ENCODE peak calls at places on chromosome 1, in eight cellular contexts. W is CD8-positive, alpha-beta memory T cell; Y is tibial nerve; V is CD4-positive, CD25-positive, alpha-beta regulatory T cell; J is adrenal gland; G is testis; E is transverse colon; N is A673. R is an unnamed sample. For H3K4me1, the result is how much of the 10 kb centered on the place peaks cover.

GRCh38 chr1:227896710-227897655 is 50.7 kb downstream of the WNT9A start:
- DNase-seq in W (no peak), Y (no peak), V (no peak), J (peak), G (peak), E (peak), N (no peak), R (no peak)

GRCh38 chr1:190752131-190752530 is 274.5 kb upstream of the BRINP3 start:
- DNase-seq in W (no peak), Y (no peak), V (no peak), J (no peak), G (no peak), E (no peak), N (no peak), R (no peak)

GRCh38 chr1:205665216-205665757 is 15.0 kb downstream of the SLC45A3 start:
- DNase-seq in W (no peak), Y (no peak), V (no peak), J (no peak), G (no peak), E (no peak), N (no peak), R (no peak)

GRCh38 chr1:117747605-117748004 is 141.8 kb downstream of the TENT5C start:
- DNase-seq in W (no peak), Y (no peak), V (no peak), J (no peak), G (no peak), E (no peak), N (no peak), R (no peak)

GRCh38 chr1:60279798-60280197 is 206.2 kb upstream of the C1orf87 start:
- DNase-seq in W (no peak), Y (no peak), V (no peak), J (no peak), G (no peak), E (no peak), N (no peak), R (no peak)

GRCh38 chr1:117838911-117839310 is 90.5 kb downstream of the GDAP2 start:
- DNase-seq in W (no peak), Y (no peak), V (no peak), J (no peak), G (no peak), E (no peak), N (no peak), R (peak)

GRCh38 chr1:78493456-78493855 is 2.7 kb downstream of the PTGFR start:
- DNase-seq in W (no peak), Y (no peak), V (no peak), J (no peak), G (no peak), E (no peak), N (no peak), R (no peak)

GRCh38 chr1:8035289-8035688 is 9.2 kb upstream of the ERRFI1 start:
- DNase-seq in W (no peak), Y (no peak), V (no peak), J (no peak), G (no peak), E (no peak), N (no peak), R (no peak)

GRCh38 chr1:17080881-17081280 is 27.0 kb upstream of the SDHB start:
- DNase-seq in W (no peak), Y (no peak), V (no peak), J (no peak), G (no peak), E (no peak), N (no peak), R (no peak)

GRCh38 chr1:68426594-68426993 is 23.2 kb downstream of the RPE65 start:
- DNase-seq in W (no peak), Y (no peak), V (no peak), J (no peak), G (no peak), E (no peak), N (no peak), R (no peak)

GRCh38 chr1:209545423-209545822 is 38.1 kb upstream of the CAMK1G start:
- DNase-seq in W (no peak), Y (no peak), V (no peak), J (no peak), G (no peak), E (no peak), N (no peak), R (no peak)

GRCh38 chr1:173768827-173769226 is 54.0 kb downstream of the KLHL20 start:
- DNase-seq in W (no peak), Y (no peak), V (no peak), J (no peak), G (no peak), E (no peak), N (no peak), R (no peak)

GRCh38 chr1:196309386-196309785 is 298.9 kb downstream of the KCNT2 start:
- DNase-seq in W (no peak), Y (no peak), V (no peak), J (no peak), G (no peak), E (no peak), N (peak), R (peak)

GRCh38 chr1:9439074-9439761 is 100.0 kb upstream of the SLC25A33 start:
- DNase-seq in W (no peak), Y (peak), V (no peak), J (no peak), G (no peak), E (peak), N (no peak), R (peak)

GRCh38 chr1:9440261-9440660 is 99.0 kb upstream of the SLC25A33 start:
- DNase-seq in W (no peak), Y (no peak), V (no peak), J (no peak), G (no peak), E (no peak), N (no peak), R (no peak)

GRCh38 chr1:9437931-9438330 is 101.3 kb upstream of the SLC25A33 start:
- DNase-seq in W (no peak), Y (peak), V (no peak), J (no peak), G (no peak), E (peak), N (no peak), R (no peak)

GRCh38 chr1:9440763-9441194 is 98.5 kb upstream of the SLC25A33 start:
- DNase-seq in W (no peak), Y (no peak), V (no peak), J (no peak), G (no peak), E (no peak), N (no peak), R (no peak)

DNA sequence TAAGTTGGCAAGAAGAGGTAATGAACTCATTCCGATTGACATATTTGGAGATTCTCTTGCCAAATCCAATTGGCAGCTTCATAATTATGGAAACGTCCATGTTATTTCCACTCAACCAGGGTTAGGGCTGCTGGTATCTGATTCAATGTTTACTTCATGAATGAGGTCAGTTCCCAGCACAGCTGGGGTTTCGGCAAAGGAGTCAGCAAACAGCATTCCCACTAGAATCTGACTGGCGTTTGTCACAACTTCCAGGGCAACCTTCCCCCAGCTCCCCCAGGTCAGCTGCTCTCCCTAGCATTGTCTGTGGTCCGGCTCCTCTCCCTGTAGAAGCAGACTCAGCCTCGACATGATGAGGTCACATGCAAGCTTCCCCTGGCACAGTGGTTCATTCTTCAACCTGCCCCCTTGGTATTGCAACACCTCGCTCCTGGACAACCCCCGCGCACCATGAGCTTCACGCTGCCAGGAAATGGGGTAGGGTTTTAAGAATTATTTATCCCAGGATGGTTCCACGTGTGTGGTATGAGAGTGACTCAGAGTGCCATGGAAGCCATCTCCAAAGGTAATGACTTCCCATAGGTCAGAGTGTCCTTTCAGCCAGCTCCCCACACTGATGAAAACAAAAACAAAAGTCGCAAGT is 100.7 kb upstream of the SLC25A33 start:
- DNase-seq in W (no peak), Y (peak), V (no peak), J (no peak), G (peak), E (peak), N (no peak), R (peak)
- H3K4me1 ChIP-seq in W (under half), Y (under half), V (under half), J (under half), G (under half), E (under half), N (under half), R (under half)

GRCh38 chr1:145706282-145706681 is 886 bp downstream of the PDZK1 start:
- DNase-seq in W (no peak), Y (no peak), V (no peak), J (no peak), G (no peak), E (no peak), N (no peak), R (no peak)
- H3K4me3 ChIP-seq in W (no peak), Y (no peak), V (no peak), J (no peak), G (no peak), E (no peak), N (no peak), R (no peak)

DNA sequence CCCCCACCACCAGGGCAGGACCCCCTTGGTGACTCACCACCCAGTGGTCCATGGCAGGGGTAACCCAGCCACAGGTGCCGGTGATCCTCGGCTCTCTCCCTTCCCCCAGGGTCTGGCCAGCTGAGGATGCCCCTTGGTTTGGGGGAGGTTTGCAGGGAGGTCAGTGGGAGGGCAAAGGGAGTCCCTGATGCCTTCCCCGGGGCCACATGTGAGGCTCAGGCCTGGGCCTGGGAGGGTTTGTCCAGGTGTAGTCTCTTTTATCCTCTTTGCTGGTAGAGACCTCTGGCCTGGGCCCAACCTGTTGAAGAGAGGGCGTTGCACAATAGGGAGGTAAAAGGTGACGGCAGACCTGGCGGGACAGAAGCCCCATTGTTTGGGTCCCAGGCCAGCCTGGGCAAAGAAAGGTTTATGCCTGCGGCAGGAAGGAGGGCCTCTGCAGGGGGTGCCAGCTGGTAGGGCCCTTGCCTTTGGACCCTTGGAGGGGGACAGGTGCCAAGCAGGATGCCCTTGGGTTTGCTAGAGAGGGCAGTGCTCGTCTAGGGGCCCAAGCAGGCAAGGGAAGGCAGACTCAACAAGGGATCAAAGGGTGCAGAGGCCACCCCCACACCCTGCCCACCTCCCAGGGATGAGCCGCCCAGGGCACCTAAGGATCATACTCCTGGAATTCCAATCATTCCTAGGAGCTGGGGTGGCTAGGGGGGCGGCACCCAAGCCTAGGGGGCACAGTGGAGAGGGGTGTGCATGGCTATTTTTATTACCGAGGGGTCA is 758 bp upstream of the TINAGL1 start:
- DNase-seq in W (no peak), Y (no peak), V (no peak), J (no peak), G (peak), E (peak), N (no peak), R (no peak)
- H3K4me1 ChIP-seq in W (under half), Y (under half), V (under half), J (under half), G (under half), E (half or more), N (under half), R (half or more)

DNA sequence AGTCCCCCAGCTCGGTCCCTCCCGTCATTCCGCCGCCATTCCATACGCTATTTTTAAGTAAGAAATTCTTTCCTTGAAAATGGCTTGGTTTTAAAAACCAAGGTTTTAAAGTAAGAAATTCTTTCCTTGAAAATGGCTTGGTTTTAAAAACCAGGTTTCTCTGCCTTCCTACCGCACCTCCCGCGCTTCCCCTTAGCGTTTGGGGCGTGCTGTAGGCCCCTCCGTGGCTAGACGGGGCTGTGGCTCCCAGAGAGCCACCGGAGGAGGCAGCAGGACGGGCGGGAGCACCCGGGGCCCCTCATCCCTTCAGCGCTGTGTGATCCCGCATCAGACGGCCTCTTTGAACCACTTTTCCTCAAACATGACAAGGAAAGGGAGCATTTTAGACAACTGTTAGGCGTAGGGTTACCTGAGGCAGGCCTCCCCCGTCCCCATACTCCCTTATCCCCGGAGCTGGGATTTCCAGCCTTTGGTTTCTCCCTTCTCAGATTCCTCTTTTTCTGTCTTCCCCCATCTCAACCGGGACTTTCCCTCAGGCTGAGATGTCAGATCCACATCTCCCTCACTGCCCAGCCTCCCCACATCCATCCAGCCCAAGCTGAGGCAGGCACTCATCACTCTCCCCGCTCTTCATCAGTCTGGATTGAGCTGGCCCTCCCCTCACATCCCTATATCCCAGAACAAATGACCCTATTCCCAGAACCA is 541 bp upstream of the CD58 start:
- DNase-seq in W (no peak), Y (no peak), V (no peak), J (no peak), G (no peak), E (no peak), N (no peak), R (no peak)
- H3K4me3 ChIP-seq in W (peak), Y (peak), V (peak), J (no peak), G (peak), E (peak), N (peak), R (peak)

GRCh38 chr1:234955107-234955731 is 173.4 kb downstream of the TOMM20 start:
- DNase-seq in W (no peak), Y (no peak), V (peak), J (no peak), G (peak), E (peak), N (no peak), R (peak)
- H3K4me1 ChIP-seq in W (under half), Y (under half), V (under half), J (under half), G (under half), E (half or more), N (under half), R (under half)

DNA sequence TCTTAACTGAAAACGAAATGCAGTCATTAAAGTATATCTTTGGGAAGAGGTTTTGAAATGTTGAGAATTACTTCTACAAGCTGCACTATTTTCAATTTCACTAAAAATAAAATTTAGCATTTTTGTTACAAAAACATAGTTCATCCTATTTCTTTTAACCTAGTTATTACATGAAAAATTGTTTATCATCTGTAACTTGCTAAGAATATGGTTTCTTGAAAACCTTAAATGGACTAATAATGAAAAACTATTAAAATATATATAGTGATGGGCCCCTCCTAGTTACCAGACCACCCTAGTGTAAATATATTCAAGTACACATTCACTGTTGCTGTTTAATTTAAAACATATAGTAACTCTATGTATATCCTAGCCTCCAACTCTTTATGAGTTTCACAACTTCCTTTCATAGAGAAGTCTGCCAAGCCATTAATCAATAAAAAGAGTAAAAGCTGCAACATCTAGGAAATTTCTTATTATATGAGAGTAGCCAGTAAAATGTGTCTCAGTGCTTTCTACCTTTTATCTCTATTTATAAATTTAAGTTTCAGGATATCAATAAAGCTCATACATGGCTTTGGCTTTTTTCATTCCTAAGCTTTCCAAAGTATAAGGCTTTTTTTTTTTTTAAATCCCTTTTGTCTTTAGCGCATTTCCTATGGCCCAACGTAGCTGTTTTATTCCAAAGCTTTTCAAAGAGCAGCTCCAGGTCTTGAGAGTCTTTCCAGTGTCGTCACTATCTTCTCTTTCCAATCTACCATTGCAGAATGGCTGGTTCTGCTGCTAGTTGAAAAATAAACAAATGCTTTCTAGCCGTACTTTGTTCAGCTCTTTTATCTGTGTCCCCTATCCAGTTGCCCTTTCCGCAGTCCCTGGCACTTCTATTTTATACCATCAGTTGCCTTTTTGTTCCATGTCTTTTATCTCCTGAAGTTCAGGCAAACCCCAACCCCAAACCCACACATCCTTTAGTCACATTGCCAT is 6.5 kb downstream of the IRF2BP2 start:
- DNase-seq in W (no peak), Y (no peak), V (no peak), J (no peak), G (no peak), E (no peak), N (peak), R (peak)
- H3K4me3 ChIP-seq in W (peak), Y (peak), V (peak), J (no peak), G (no peak), E (peak), N (peak), R (peak)

GRCh38 chr1:41775961-41776585 is 142.6 kb downstream of the HIVEP3 start:
- DNase-seq in W (no peak), Y (no peak), V (no peak), J (no peak), G (no peak), E (no peak), N (no peak), R (no peak)

GRCh38 chr1:41774486-41774990 is 144.2 kb downstream of the HIVEP3 start:
- DNase-seq in W (no peak), Y (no peak), V (no peak), J (no peak), G (no peak), E (no peak), N (no peak), R (no peak)

GRCh38 chr1:41773842-41774241 is 144.9 kb downstream of the HIVEP3 start:
- DNase-seq in W (no peak), Y (no peak), V (no peak), J (no peak), G (no peak), E (no peak), N (no peak), R (no peak)

GRCh38 chr1:41776896-41777431 is 141.8 kb downstream of the HIVEP3 start:
- DNase-seq in W (no peak), Y (no peak), V (no peak), J (no peak), G (no peak), E (no peak), N (no peak), R (no peak)

GRCh38 chr1:41773144-41773571 is 145.6 kb downstream of the HIVEP3 start:
- DNase-seq in W (no peak), Y (peak), V (no peak), J (no peak), G (no peak), E (no peak), N (no peak), R (no peak)
- H3K4me1 ChIP-seq in W (under half), Y (under half), V (under half), J (under half), G (under half), E (under half), N (under half), R (under half)

GRCh38 chr1:27430903-27431653 is 38.7 kb downstream of the GPR3 start:
- DNase-seq in W (no peak), Y (no peak), V (peak), J (no peak), G (peak), E (no peak), N (peak), R (peak)

GRCh38 chr1:27428316-27429028 is 36.0 kb downstream of the GPR3 start:
- DNase-seq in W (no peak), Y (no peak), V (no peak), J (no peak), G (no peak), E (no peak), N (no peak), R (peak)

GRCh38 chr1:27429029-27429425 is 36.6 kb downstream of the GPR3 start:
- DNase-seq in W (no peak), Y (no peak), V (no peak), J (no peak), G (no peak), E (no peak), N (no peak), R (no peak)

GRCh38 chr1:27427329-27427728 is 34.9 kb downstream of the GPR3 start:
- DNase-seq in W (no peak), Y (no peak), V (no peak), J (no peak), G (no peak), E (no peak), N (no peak), R (no peak)

GRCh38 chr1:27427836-27428315 is 35.5 kb downstream of the GPR3 start:
- DNase-seq in W (no peak), Y (no peak), V (no peak), J (no peak), G (no peak), E (no peak), N (no peak), R (no peak)
- H3K4me3 ChIP-seq in W (peak), Y (peak), V (peak), J (no peak), G (no peak), E (no peak), N (no peak), R (no peak)

GRCh38 chr1:10779841-10780240 is 16.6 kb downstream of the CASZ1 start:
- DNase-seq in W (no peak), Y (no peak), V (no peak), J (no peak), G (no peak), E (peak), N (no peak), R (no peak)
- H3K4me1 ChIP-seq in W (under half), Y (under half), V (under half), J (under half), G (under half), E (under half), N (under half), R (under half)